ENCODE peak calls at places on chromosomes 11 and 22, in four cellular contexts. V is tibial nerve, L is stomach, X is testis. M is an unnamed sample.

GRCh38 chr11:133064152-133064877 is 468.0 kb downstream of the OPCML start:
- DNase-seq in X (peak; percentile 85), V (peak; percentile 50), L (peak; percentile 66), M (no peak)

GRCh38 chr22:46000081-46001027 is 23.4 kb upstream of the WNT7B start:
- DNase-seq in L (no peak), X (no peak), V (no peak), M (no peak)

GRCh38 chr22:47161631-47162030 is 399.2 kb downstream of the TBC1D22A start:
- DNase-seq in V (no peak), X (no peak), L (no peak), M (no peak)

GRCh38 chr22:47653921-47654320 is 891.5 kb downstream of the TBC1D22A start:
- DNase-seq in X (no peak), L (no peak), V (no peak), M (no peak)

GRCh38 chr11:6609502-6610015 is 2.5 kb downstream of the TAF10 start:
- DNase-seq in V (no peak), L (no peak), X (peak; percentile 9), M (no peak)

GRCh38 chr11:14029971-14030531 is 67.5 kb downstream of the SPON1 start:
- DNase-seq in X (peak; percentile 66), L (peak; percentile 79), V (no peak), M (no peak)

GRCh38 chr11:61540528-61540927 is 32.0 kb downstream of the LRRC10B start:
- DNase-seq in X (no peak), V (no peak), L (no peak), M (no peak)

GRCh38 chr11:86660011-86660595 is 12.3 kb downstream of the ME3 start:
- DNase-seq in V (no peak), X (no peak), L (no peak), M (no peak)

GRCh38 chr11:18775492-18776292 is 15.9 kb downstream of the PTPN5 start:
- DNase-seq in V (peak; percentile 67), L (peak; percentile 70), X (peak; percentile 90), M (peak; percentile 55)

GRCh38 chr11:118002541-118003019 is 16.4 kb downstream of the IL10RA start:
- DNase-seq in X (peak; percentile 63), V (no peak), L (no peak), M (peak; percentile 34)

GRCh38 chr11:33001281-33001680 is 14.4 kb upstream of the DEPDC7 start:
- DNase-seq in V (no peak), X (no peak), L (no peak), M (no peak)

GRCh38 chr11:1203505-1204271 is 19.2 kb upstream of the MUC5B start:
- DNase-seq in V (no peak), X (no peak), L (peak; percentile 28), M (no peak)

GRCh38 chr11:86247608-86248007 is 3.1 kb downstream of the EED start:
- DNase-seq in L (no peak), X (no peak), V (no peak), M (peak; percentile 48)

GRCh38 chr22:23105304-23105703 is 35.0 kb downstream of the GNAZ start:
- DNase-seq in X (no peak), L (no peak), V (no peak), M (no peak)

GRCh38 chr22:26559961-26560575 is 29.9 kb downstream of the TPST2 start:
- DNase-seq in X (no peak), V (no peak), L (no peak), M (no peak)
- TF ChIP-seq POLR2A in X (no peak), V (no peak), L (no peak), M (no peak)

GRCh38 chr11:65424200-65425104 is 1.9 kb downstream of the NEAT1 start:
- DNase-seq in V (peak; percentile 55), L (peak; percentile 55), X (peak; percentile 33), M (peak; percentile 72)
- TF ChIP-seq POLR2A in V (peak; percentile 49), L (no peak), X (no peak), M (peak; percentile 61)

DNA sequence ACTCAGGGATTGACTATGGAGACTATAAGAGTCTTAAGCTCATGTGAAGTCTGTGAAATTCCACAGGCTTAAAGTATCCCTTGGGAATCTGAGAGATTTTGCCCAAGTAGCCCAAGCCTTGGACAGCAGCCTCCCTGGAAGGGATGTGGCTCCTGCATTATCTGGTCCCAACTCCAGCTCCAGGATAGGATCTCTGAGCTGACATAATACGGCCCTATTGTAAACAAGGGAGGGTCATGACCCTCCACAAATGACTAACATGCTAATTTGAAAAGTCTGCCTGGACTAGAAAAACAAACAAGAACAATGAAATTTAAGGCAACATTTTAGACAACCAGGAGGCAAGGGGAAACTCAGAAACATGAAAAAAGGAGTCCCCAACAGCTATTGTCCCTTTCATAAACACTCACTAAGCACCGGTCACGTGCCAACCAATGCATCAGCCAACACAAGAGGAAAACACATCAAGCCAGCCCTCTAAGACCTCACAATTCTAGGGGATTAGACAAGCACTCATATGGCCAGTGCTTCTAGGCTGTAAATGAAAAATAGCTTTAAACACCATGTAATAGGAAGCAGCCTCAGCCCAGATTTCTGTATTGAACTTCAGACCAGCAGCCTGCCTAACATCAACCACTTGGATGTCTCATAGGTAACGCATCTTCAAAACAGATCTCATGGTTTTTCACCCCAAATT is 101.2 kb upstream of the TIMP3 start:
- DNase-seq in V (no peak), L (no peak), X (peak; percentile 21), M (no peak)
- TF ChIP-seq POLR2A in V (no peak), L (no peak), X (no peak), M (no peak)

GRCh38 chr11:2990617-2991476 is 1.3 kb downstream of the NAP1L4 start:
- DNase-seq in V (no peak), L (no peak), X (peak; percentile 45), M (peak; percentile 76)

GRCh38 chr11:2992234-2992999 is at the start of gene NAP1L4:
- DNase-seq in L (peak; percentile 98), X (peak; percentile 98), V (peak; percentile 95), M (peak; percentile 99)

GRCh38 chr11:2989551-2989950 is 2.6 kb downstream of the NAP1L4 start:
- DNase-seq in V (no peak), L (no peak), X (no peak), M (peak; percentile 52)

GRCh38 chr11:2993000-2993330 is 836 bp upstream of the NAP1L4 start:
- DNase-seq in V (no peak), X (no peak), L (no peak), M (no peak)

DNA sequence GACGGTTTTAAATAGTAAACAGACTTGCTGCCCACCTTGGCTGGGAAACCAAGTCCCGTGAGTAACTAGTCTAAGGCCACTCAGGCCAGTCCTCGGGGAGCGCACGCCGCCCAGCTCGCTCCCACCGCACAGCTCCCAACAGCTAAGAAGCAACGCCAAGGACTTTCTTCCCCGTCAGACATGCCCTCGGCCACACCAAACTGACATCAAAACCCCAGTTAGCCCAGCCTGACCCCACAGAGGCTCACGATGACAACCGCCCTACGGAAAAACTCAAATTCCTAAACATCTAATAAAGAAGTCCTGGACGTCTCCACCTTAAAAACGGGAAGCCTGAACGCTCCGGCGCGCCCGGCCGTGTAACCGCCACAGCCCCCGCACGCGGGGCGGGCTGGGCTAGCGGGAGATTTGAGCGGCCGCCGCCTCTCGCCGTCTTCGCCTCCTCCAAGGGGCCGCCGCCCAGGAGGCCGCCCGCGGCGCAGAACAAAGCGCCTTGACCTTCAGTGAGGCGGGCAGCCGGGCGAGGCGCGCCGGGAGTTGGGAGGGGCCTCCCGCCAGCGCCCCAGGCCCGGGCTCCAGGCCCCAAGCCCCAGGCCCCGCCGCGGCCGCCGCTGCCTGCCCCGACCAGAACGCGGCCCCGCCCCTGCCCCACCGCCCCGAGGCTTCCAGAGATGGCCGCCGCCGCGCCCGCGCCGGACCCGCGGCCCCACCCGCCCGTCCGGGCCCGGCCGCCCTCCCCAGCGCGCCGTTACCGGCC is 474 bp downstream of the NAP1L4 start:
- DNase-seq in L (no peak), X (peak; percentile 63), V (no peak), M (peak; percentile 91)
- TF ChIP-seq POLR2A in L (no peak), X (no peak), V (no peak), M (no peak)

M was measured in erythroblast.